ENCODE peak calls at places on chromosome 9, in five cellular contexts. S, X, N, C and I are unnamed samples.
A peak's percentile ranks its signal among the peaks of the same experiment; 100 is the strongest.

GRCh38 chr9:86352440-86353106 is 1.6 kb downstream of the TUT7 start:
- DNase-seq in C (no peak), X (peak; percentile 14), S (peak; percentile 53), N (no peak), I (no peak)

GRCh38 chr9:109448223-109448622 is 49.9 kb downstream of the PTPN3 start:
- DNase-seq in N (no peak), X (no peak), S (no peak), C (no peak), I (no peak)

GRCh38 chr9:38022995-38023394 is 46.0 kb downstream of the SHB start:
- DNase-seq in X (no peak), S (no peak), N (no peak), C (peak; percentile 49), I (no peak)

GRCh38 chr9:34701769-34702736 is 7.9 kb downstream of the CCL21 start:
- DNase-seq in C (peak; percentile 77), X (peak; percentile 73), S (peak; percentile 84), N (peak; percentile 70), I (peak; percentile 93)

GRCh38 chr9:137077758-137078693 is 709 bp downstream of the UAP1L1 start:
- DNase-seq in X (no peak), S (peak; percentile 12), N (no peak), C (no peak), I (no peak)

GRCh38 chr9:137055385-137056364 is 1.8 kb upstream of the ENTPD2 start:
- DNase-seq in X (no peak), N (no peak), S (no peak), C (peak; percentile 79), I (peak; percentile 76)

GRCh38 chr9:110257097-110257955 is 1.0 kb upstream of the TXN start:
- DNase-seq in N (no peak), X (no peak), C (no peak), S (no peak), I (no peak)

GRCh38 chr9:86452194-86452828 is 98.1 kb upstream of the TUT7 start:
- DNase-seq in C (no peak), N (no peak), S (no peak), X (no peak), I (no peak)

GRCh38 chr9:76213751-76214150 is 180.5 kb downstream of the RFK start:
- DNase-seq in S (no peak), C (no peak), X (no peak), N (no peak), I (no peak)

GRCh38 chr9:133876836-133877235 is 115.3 kb downstream of the VAV2 start:
- DNase-seq in C (no peak), X (no peak), S (no peak), N (no peak), I (no peak)

GRCh38 chr9:116355153-116355827 is 201.7 kb downstream of the PAPPA start:
- DNase-seq in C (peak; percentile 55), X (no peak), N (no peak), S (no peak), I (peak; percentile 17)

GRCh38 chr9:120435066-120435465 is 144.9 kb downstream of the CDK5RAP2 start:
- DNase-seq in X (no peak), N (no peak), C (no peak), S (no peak), I (peak; percentile 36)

GRCh38 chr9:135275163-135275925 is 187.9 kb downstream of the OLFM1 start:
- DNase-seq in C (peak; percentile 16), N (no peak), X (no peak), S (no peak), I (no peak)

GRCh38 chr9:89732295-89732951 is 127.6 kb downstream of the GADD45G start:
- DNase-seq in S (peak; percentile 10), C (no peak), X (no peak), N (no peak), I (no peak)

GRCh38 chr9:128385493-128386205 is 14.5 kb downstream of the URM1 start:
- DNase-seq in S (no peak), N (no peak), C (no peak), X (no peak), I (no peak)

GRCh38 chr9:21684831-21685362 is 117.5 kb upstream of the MTAP start:
- DNase-seq in S (peak; percentile 98), C (no peak), N (no peak), X (no peak), I (no peak)

GRCh38 chr9:131302244-131303075 is 12.9 kb downstream of the PLPP7 start:
- DNase-seq in N (no peak), C (no peak), S (no peak), X (no peak), I (no peak)

GRCh38 chr9:38130724-38131123 is 61.7 kb upstream of the SHB start:
- DNase-seq in X (no peak), C (no peak), S (no peak), N (no peak), I (no peak)

GRCh38 chr9:105114956-105115728 is 129.3 kb upstream of the SLC44A1 start:
- DNase-seq in X (peak; percentile 10), C (no peak), S (no peak), N (peak; percentile 22), I (no peak)

GRCh38 chr9:20872340-20872977 is 159.0 kb downstream of the HACD4 start:
- DNase-seq in S (peak; percentile 16), X (no peak), C (no peak), N (no peak), I (peak; percentile 18)